ENCODE peak calls at places on chromosomes 11 and 22, in four cellular contexts. Y is uterus, Z is COR-L47, X is glutamatergic neuron. S is an unnamed sample.

GRCh38 chr22:31062566-31063230 is 18.4 kb upstream of the SMTN start:
- DNase-seq in Y (no peak), Z (no peak), X (no peak), S (no peak)

GRCh38 chr11:47272706-47273105 is 2.8 kb downstream of the MADD start:
- DNase-seq in Y (no peak), Z (no peak), X (no peak), S (no peak)

GRCh38 chr11:8233691-8234424 is 29.8 kb downstream of the LMO1 start:
- DNase-seq in Y (no peak), Z (no peak), X (peak; percentile 21), S (no peak)

GRCh38 chr22:33850724-33851123 is 69.6 kb downstream of the LARGE1 start:
- DNase-seq in Y (no peak), Z (no peak), X (no peak), S (no peak)

GRCh38 chr22:46417268-46417580 is 81.7 kb downstream of the TRMU start:
- DNase-seq in Y (no peak), Z (no peak), X (no peak), S (no peak)

GRCh38 chr11:83583953-83584352 is 297.8 kb upstream of the CCDC90B start:
- DNase-seq in Y (no peak), Z (no peak), X (no peak), S (no peak)

GRCh38 chr22:38127869-38128268 is 17.4 kb upstream of the BAIAP2L2 start:
- DNase-seq in Y (no peak), Z (no peak), X (no peak), S (no peak)

GRCh38 chr11:82790723-82791487 is 57.2 kb upstream of the FAM181B start:
- DNase-seq in Y (peak; percentile 14), Z (peak; percentile 39), X (no peak), S (no peak)

GRCh38 chr11:54558919-54559318 is 44.9 kb downstream of the OR4C46 start:
- DNase-seq in Y (no peak), Z (no peak), X (no peak), S (no peak)

GRCh38 chr11:65586676-65587075 is 8.9 kb downstream of the KCNK7 start:
- DNase-seq in Y (no peak), Z (no peak), X (no peak), S (peak; percentile 52)

GRCh38 chr11:119709638-119710346 is 19.2 kb downstream of the NECTIN1 start:
- DNase-seq in Y (no peak), Z (no peak), X (peak; percentile 77), S (peak; percentile 67)

GRCh38 chr11:65304110-65304509 is 10.6 kb upstream of the CDC42EP2 start:
- DNase-seq in Y (no peak), Z (no peak), X (no peak), S (no peak)

GRCh38 chr22:50626314-50626855 is 1.6 kb downstream of the ARSA start:
- DNase-seq in Y (no peak), Z (no peak), X (no peak), S (no peak)

GRCh38 chr22:43829448-43829821 is 17.3 kb upstream of the EFCAB6 start:
- DNase-seq in Y (no peak), Z (no peak), X (peak; percentile 74), S (no peak)

GRCh38 chr11:57150454-57150917 is 31.3 kb upstream of the LRRC55 start:
- DNase-seq in Y (no peak), Z (no peak), X (no peak), S (no peak)

GRCh38 chr22:28955817-28956216 is 72.4 kb downstream of the ZNRF3 start:
- DNase-seq in Y (no peak), Z (no peak), X (no peak), S (no peak)

GRCh38 chr22:17922925-17923898 is 101.1 kb downstream of the MICAL3 start:
- DNase-seq in Y (no peak), Z (no peak), X (no peak), S (no peak)

GRCh38 chr11:11876458-11876857 is 34.7 kb downstream of the USP47 start:
- DNase-seq in Y (no peak), Z (no peak), X (peak; percentile 36), S (no peak)

GRCh38 chr11:31327417-31327816 is 42.1 kb downstream of the DCDC1 start:
- DNase-seq in Y (no peak), Z (no peak), X (no peak), S (no peak)

GRCh38 chr22:39997939-39998726 is 3.4 kb downstream of the FAM83F start:
- DNase-seq in Y (no peak), Z (peak; percentile 94), X (peak; percentile 65), S (peak; percentile 44)

GRCh38 chr11:5071815-5072214 is 2.4 kb downstream of the OR52E1 start:
- DNase-seq in Y (no peak), Z (no peak), X (no peak), S (no peak)

GRCh38 chr11:3000032-3000961 is 8.2 kb upstream of the NAP1L4 start:
- DNase-seq in Y (no peak), Z (peak; percentile 99), X (no peak), S (no peak)

GRCh38 chr11:122085264-122085663 is 30.8 kb downstream of the BLID start:
- DNase-seq in Y (no peak), Z (no peak), X (no peak), S (no peak)

GRCh38 chr11:117535201-117535869 is 207.7 kb downstream of the CEP164 start:
- DNase-seq in Y (peak; percentile 70), Z (peak; percentile 77), X (no peak), S (no peak)

GRCh38 chr11:113885897-113886296 is 10.5 kb upstream of the USP28 start:
- DNase-seq in Y (no peak), Z (no peak), X (no peak), S (no peak)

GRCh38 chr22:21009638-21010425 is 5.1 kb upstream of the P2RX6 start:
- DNase-seq in Y (no peak), Z (no peak), X (no peak), S (peak; percentile 75)

GRCh38 chr11:69920500-69921428 is 101.5 kb upstream of the FGF3 start:
- DNase-seq in Y (peak; percentile 12), Z (no peak), X (peak; percentile 21), S (peak; percentile 3)

GRCh38 chr11:15627560-15627959 is 512.8 kb downstream of the INSC start:
- DNase-seq in Y (no peak), Z (no peak), X (no peak), S (no peak)

S was measured in nephron progenitor cell.